ENCODE peak calls at places on chromosomes 12 and 14, in four cellular contexts. F is HCT116, W is HepG2, K is K562. N is an unnamed sample. For H3K4me1, the result is how much of the 10 kb centered on the place peaks cover.

GRCh38 chr12:124684971-124685688 is 117.7 kb upstream of the NCOR2 start:
- DNase-seq in F (no peak), W (no peak), K (no peak), N (no peak)

GRCh38 chr12:107845980-107846659 is 71.6 kb downstream of the ASCL4 start:
- DNase-seq in F (no peak), W (no peak), K (no peak), N (no peak)

GRCh38 chr12:123808167-123808566 is 46.1 kb downstream of the DNAH10 start:
- DNase-seq in F (peak), K (peak), W (peak), N (no peak)

GRCh38 chr12:3339221-3339620 is 151.8 kb upstream of the PRMT8 start:
- DNase-seq in W (no peak), F (no peak), K (no peak), N (no peak)

GRCh38 chr12:124506145-124506831 is 61.1 kb downstream of the NCOR2 start:
- DNase-seq in W (no peak), K (peak), F (no peak), N (no peak)

GRCh38 chr14:39731912-39732311 is 299.7 kb upstream of the FBXO33 start:
- DNase-seq in K (peak), F (peak), W (peak), N (no peak)

GRCh38 chr14:75032939-75033338 is 18.3 kb downstream of the MLH3 start:
- DNase-seq in W (no peak), K (no peak), F (no peak), N (no peak)

GRCh38 chr14:93008381-93008780 is 85.4 kb downstream of the CHGA start:
- DNase-seq in F (no peak), W (no peak), K (no peak), N (no peak)

GRCh38 chr12:102344691-102345090 is 135.7 kb downstream of the IGF1 start:
- DNase-seq in K (no peak), F (no peak), W (no peak), N (no peak)

GRCh38 chr12:3252416-3252815 is 175.2 kb downstream of the TSPAN9 start:
- DNase-seq in F (no peak), W (no peak), K (no peak), N (no peak)

GRCh38 chr12:116601933-116602809 is 43.0 kb downstream of the MAP1LC3B2 start:
- DNase-seq in W (no peak), K (no peak), F (no peak), N (no peak)

GRCh38 chr12:116599285-116600122 is 40.3 kb downstream of the MAP1LC3B2 start:
- DNase-seq in K (peak), F (peak), W (peak), N (no peak)

GRCh38 chr12:116598341-116599284 is 39.4 kb downstream of the MAP1LC3B2 start:
- DNase-seq in K (peak), W (no peak), F (no peak), N (no peak)

GRCh38 chr12:116601524-116601923 is 42.3 kb downstream of the MAP1LC3B2 start:
- DNase-seq in K (peak), W (no peak), F (no peak), N (no peak)

DNA sequence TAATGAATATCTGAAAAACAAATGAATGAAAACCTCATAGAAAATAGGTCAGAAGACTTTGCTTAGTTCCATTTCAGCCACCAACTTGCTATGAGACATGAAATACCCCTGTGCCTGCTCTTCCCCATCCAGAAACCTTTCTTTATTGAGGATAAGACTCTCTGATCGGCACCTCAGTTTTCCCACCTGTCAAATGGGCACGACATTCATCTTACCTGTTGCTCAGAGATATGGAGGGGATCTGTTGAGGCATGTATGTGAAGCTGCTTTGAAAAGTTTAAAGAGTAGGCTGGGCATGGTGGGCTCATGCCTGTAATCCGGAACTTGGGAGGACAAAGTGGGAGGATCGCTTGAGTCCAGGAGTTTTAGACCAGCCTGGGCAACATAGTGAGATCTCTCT is 41.8 kb downstream of the MAP1LC3B2 start:
- DNase-seq in K (no peak), W (no peak), F (no peak), N (no peak)
- H3K4me1 ChIP-seq in K (under half), W (under half), F (under half), N (under half)

DNA sequence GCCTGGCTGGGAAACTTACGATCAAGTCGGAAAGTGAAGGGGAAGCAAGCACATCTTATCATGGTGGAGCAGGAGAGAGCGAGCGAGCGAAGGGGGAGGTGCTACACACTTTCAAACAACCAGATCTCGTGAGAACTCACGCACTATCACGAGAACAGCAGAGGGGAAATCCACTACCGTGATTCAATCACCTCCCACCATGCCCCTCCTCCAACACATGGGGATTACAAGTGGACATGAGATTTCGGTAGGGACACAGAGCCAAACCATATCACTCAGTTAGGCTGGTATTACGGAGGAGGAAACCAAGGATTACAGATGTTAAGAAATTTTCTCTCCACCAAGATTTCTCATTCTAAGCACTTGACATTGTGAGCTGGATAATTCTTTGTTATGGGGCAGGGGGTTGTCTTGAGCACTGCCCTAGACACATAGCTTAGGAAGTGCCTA is 262.0 kb upstream of the G2E3 start:
- DNase-seq in W (no peak), K (peak), F (no peak), N (no peak)
- H3K4me3 ChIP-seq in W (no peak), K (peak), F (no peak), N (no peak)

GRCh38 chr12:1533602-1534304 is 60.6 kb downstream of the FBXL14 start:
- DNase-seq in K (peak), W (no peak), F (no peak), N (no peak)
- TF ChIP-seq TCF7L2 in K (no peak), W (no peak), F (no peak), N (no peak)

GRCh38 chr14:52349731-52350130 is 35.6 kb downstream of the PTGER2 start:
- DNase-seq in F (no peak), K (no peak), W (no peak), N (no peak)
- H3K4me1 ChIP-seq in F (under half), K (under half), W (under half), N (under half)